ENCODE peak calls at places on chromosomes 5 and 9, in ten cellular contexts. J is stomach, X is A673, Y is sigmoid colon, G is SK-N-SH, K is left lung, V is lower lobe of right lung, C is neural progenitor cell, S is tibial nerve, T is Panc1. P is an unnamed sample. For H3K4me1, the result is how much of the 10 kb centered on the place peaks cover.

GRCh38 chr5:171520300-171521170 is 101.1 kb downstream of the FGF18 start:
- DNase-seq in J (no peak), X (no peak), Y (no peak), G (peak), K (no peak), V (no peak), C (peak), S (no peak), T (no peak), P (no peak)

GRCh38 chr5:73823508-73823925 is 197.5 kb downstream of the ARHGEF28 start:
- DNase-seq in J (no peak), X (no peak), Y (no peak), G (no peak), K (no peak), V (no peak), C (no peak), S (no peak), T (no peak), P (no peak)

GRCh38 chr9:137428841-137429545 is 5.8 kb downstream of the NOXA1 start:
- DNase-seq in J (peak), X (no peak), Y (no peak), G (no peak), K (no peak), V (peak), C (no peak), S (no peak), T (no peak), P (no peak)

GRCh38 chr5:172909931-172910502 is 49.2 kb upstream of the RPL26L1 start:
- DNase-seq in J (no peak), X (no peak), Y (peak), G (no peak), K (no peak), V (no peak), C (no peak), S (no peak), T (no peak), P (no peak)

GRCh38 chr5:32339198-32339597 is 26.5 kb upstream of the MTMR12 start:
- DNase-seq in J (no peak), X (peak), Y (no peak), G (no peak), K (no peak), V (no peak), C (peak), S (no peak), T (no peak), P (no peak)

GRCh38 chr9:134377976-134378375 is 51.7 kb downstream of the RXRA start:
- DNase-seq in J (peak), X (no peak), Y (peak), G (peak), K (peak), V (peak), C (no peak), S (no peak), T (no peak), P (no peak)

GRCh38 chr5:103139264-103139865 is 19.3 kb downstream of the PPIP5K2 start:
- DNase-seq in J (peak), X (peak), Y (peak), G (peak), K (peak), V (peak), C (peak), S (peak), T (peak), P (peak)

GRCh38 chr5:125049721-125050357 is 303.4 kb upstream of the ZNF608 start:
- DNase-seq in J (no peak), X (no peak), Y (no peak), G (no peak), K (no peak), V (no peak), C (no peak), S (no peak), T (no peak), P (no peak)

GRCh38 chr9:36023260-36024048 is 13.3 kb upstream of the RECK start:
- DNase-seq in J (peak), X (peak), Y (no peak), G (peak), K (peak), V (peak), C (peak), S (peak), T (peak), P (peak)

GRCh38 chr5:61675015-61675692 is 343.1 kb downstream of the ZSWIM6 start:
- DNase-seq in J (no peak), X (peak), Y (no peak), G (no peak), K (no peak), V (no peak), C (peak), S (no peak), T (no peak), P (no peak)

GRCh38 chr5:180140627-180141006 is 68.4 kb downstream of the RASGEF1C start:
- DNase-seq in J (peak), X (no peak), Y (no peak), G (peak), K (no peak), V (no peak), C (no peak), S (no peak), T (no peak), P (peak)

GRCh38 chr5:43772601-43773031 is 169.6 kb downstream of the NNT start:
- DNase-seq in J (no peak), X (peak), Y (no peak), G (no peak), K (no peak), V (no peak), C (no peak), S (no peak), T (no peak), P (no peak)

GRCh38 chr5:34534237-34535108 is 121.7 kb upstream of the RAI14 start:
- DNase-seq in J (no peak), X (no peak), Y (no peak), G (no peak), K (no peak), V (no peak), C (no peak), S (no peak), T (no peak), P (no peak)

GRCh38 chr5:127870914-127871313 is 167.7 kb downstream of the CCDC192 start:
- DNase-seq in J (peak), X (no peak), Y (peak), G (no peak), K (peak), V (peak), C (peak), S (peak), T (no peak), P (no peak)

GRCh38 chr5:71922584-71923106 is 184.6 kb upstream of the MAP1B start:
- DNase-seq in J (no peak), X (peak), Y (no peak), G (no peak), K (no peak), V (no peak), C (no peak), S (no peak), T (peak), P (no peak)

GRCh38 chr9:91180930-91181268 is 180.8 kb downstream of the AUH start:
- DNase-seq in J (no peak), X (no peak), Y (no peak), G (no peak), K (no peak), V (no peak), C (no peak), S (no peak), T (no peak), P (no peak)

GRCh38 chr5:110917161-110917875 is 154.2 kb upstream of the TSLP start:
- DNase-seq in J (no peak), X (no peak), Y (no peak), G (no peak), K (no peak), V (no peak), C (no peak), S (no peak), T (no peak), P (no peak)

GRCh38 chr9:131308906-131309305 is 19.4 kb downstream of the PLPP7 start:
- DNase-seq in J (no peak), X (no peak), Y (no peak), G (no peak), K (no peak), V (no peak), C (no peak), S (no peak), T (no peak), P (no peak)

GRCh38 chr5:6820851-6821479 is 107.7 kb downstream of the TENT4A start:
- DNase-seq in J (no peak), X (peak), Y (no peak), G (peak), K (no peak), V (no peak), C (peak), S (no peak), T (peak), P (peak)

GRCh38 chr5:61321650-61322049 is 10.4 kb upstream of the ZSWIM6 start:
- DNase-seq in J (no peak), X (no peak), Y (no peak), G (no peak), K (no peak), V (no peak), C (no peak), S (no peak), T (no peak), P (no peak)

GRCh38 chr5:61311056-61311455 is 21.0 kb upstream of the ZSWIM6 start:
- DNase-seq in J (no peak), X (no peak), Y (no peak), G (no peak), K (no peak), V (no peak), C (no peak), S (no peak), T (no peak), P (no peak)

GRCh38 chr9:97747201-97747965 is 50.2 kb upstream of the XPA start:
- DNase-seq in J (no peak), X (no peak), Y (no peak), G (no peak), K (no peak), V (no peak), C (peak), S (no peak), T (no peak), P (no peak)

GRCh38 chr9:97748525-97748924 is 51.4 kb upstream of the XPA start:
- DNase-seq in J (no peak), X (no peak), Y (no peak), G (no peak), K (no peak), V (no peak), C (no peak), S (no peak), T (no peak), P (no peak)

GRCh38 chr9:97752274-97752673 is 55.1 kb upstream of the XPA start:
- DNase-seq in J (no peak), X (no peak), Y (no peak), G (no peak), K (no peak), V (no peak), C (no peak), S (no peak), T (no peak), P (no peak)

GRCh38 chr9:97751510-97751909 is 54.4 kb upstream of the XPA start:
- DNase-seq in J (no peak), X (no peak), Y (no peak), G (no peak), K (no peak), V (no peak), C (no peak), S (no peak), T (no peak), P (no peak)

GRCh38 chr9:97749928-97750327 is 52.8 kb upstream of the XPA start:
- DNase-seq in J (no peak), X (no peak), Y (no peak), G (no peak), K (no peak), V (no peak), C (no peak), S (no peak), T (no peak), P (no peak)
- TF ChIP-seq CTCF in J (no peak), X (no peak), Y (no peak), G (no peak), K (no peak), V (no peak), C (no peak), S (no peak), T (no peak), P (no peak)

DNA sequence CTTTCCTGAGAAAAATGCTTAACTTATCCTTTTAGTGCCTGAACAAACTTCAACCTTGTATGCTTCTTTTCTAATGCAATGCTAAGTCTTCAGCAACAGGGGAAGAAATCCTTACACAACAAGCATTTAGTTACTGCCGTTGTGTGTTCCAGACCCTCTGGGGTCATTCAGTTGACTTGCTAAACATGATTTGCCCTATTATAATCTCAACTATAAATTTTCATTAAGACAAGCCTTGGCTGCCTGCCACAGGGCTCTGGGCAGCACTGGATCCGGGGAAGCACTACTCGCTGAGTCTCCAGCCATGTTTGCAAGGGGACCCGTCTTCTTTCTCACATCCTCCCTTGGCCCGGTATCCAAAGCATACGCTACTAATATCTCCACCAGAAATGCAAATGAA is 58.1 kb downstream of the PTCH1 start:
- DNase-seq in J (no peak), X (peak), Y (no peak), G (peak), K (no peak), V (no peak), C (no peak), S (no peak), T (no peak), P (no peak)
- H3K4me1 ChIP-seq in J (half or more), X (under half), Y (half or more), G (under half), K (under half), V (under half), C (under half), S (under half), T (under half), P (under half)

GRCh38 chr9:122164286-122164685 is 4.6 kb downstream of the MORN5 start:
- DNase-seq in J (no peak), X (no peak), Y (peak), G (no peak), K (no peak), V (no peak), C (no peak), S (no peak), T (no peak), P (no peak)

GRCh38 chr9:122162415-122162814 is 2.7 kb downstream of the MORN5 start:
- DNase-seq in J (no peak), X (no peak), Y (no peak), G (no peak), K (no peak), V (no peak), C (no peak), S (no peak), T (no peak), P (no peak)

GRCh38 chr9:122159925-122160246 is 178 bp downstream of the MORN5 start:
- DNase-seq in J (no peak), X (no peak), Y (no peak), G (no peak), K (no peak), V (no peak), C (no peak), S (no peak), T (no peak), P (no peak)

GRCh38 chr9:122158202-122158601 is 1.4 kb downstream of the NDUFA8 start:
- DNase-seq in J (no peak), X (peak), Y (no peak), G (peak), K (no peak), V (no peak), C (peak), S (no peak), T (peak), P (peak)

GRCh38 chr9:122159026-122159924 is at the start of the genes MORN5 and NDUFA8:
- DNase-seq in J (peak), X (peak), Y (peak), G (peak), K (peak), V (peak), C (peak), S (peak), T (peak), P (peak)
- TF ChIP-seq CTCF in J (peak), X (no peak), Y (peak), G (no peak), K (no peak), V (no peak), C (no peak), S (peak), T (no peak), P (no peak)

GRCh38 chr5:143204474-143205246 is 198.8 kb downstream of the NR3C1 start:
- DNase-seq in J (no peak), X (no peak), Y (no peak), G (no peak), K (no peak), V (no peak), C (no peak), S (no peak), T (no peak), P (no peak)
- H3K4me1 ChIP-seq in J (under half), X (under half), Y (under half), G (under half), K (under half), V (under half), C (under half), S (under half), T (under half), P (under half)

GRCh38 chr9:38350529-38350928 is 42.0 kb upstream of the ALDH1B1 start:
- DNase-seq in J (no peak), X (no peak), Y (no peak), G (no peak), K (no peak), V (no peak), C (no peak), S (no peak), T (no peak), P (no peak)
- TF ChIP-seq CTCF in J (no peak), X (no peak), Y (no peak), G (no peak), K (no peak), V (no peak), C (no peak), S (no peak), T (no peak), P (no peak)

GRCh38 chr5:149408252-149409099 is 29.4 kb upstream of the IL17B start:
- DNase-seq in J (no peak), X (no peak), Y (peak), G (no peak), K (no peak), V (no peak), C (no peak), S (no peak), T (no peak), P (no peak)
- H3K4me1 ChIP-seq in J (under half), X (under half), Y (under half), G (under half), K (under half), V (under half), C (under half), S (under half), T (under half), P (under half)

GRCh38 chr9:88280816-88281382 is 107.3 kb upstream of the SPIN1 start:
- DNase-seq in J (no peak), X (no peak), Y (no peak), G (peak), K (no peak), V (no peak), C (peak), S (no peak), T (no peak), P (no peak)
- TF ChIP-seq CTCF in J (no peak), X (no peak), Y (no peak), G (no peak), K (no peak), V (no peak), C (peak), S (no peak), T (no peak), P (no peak)

DNA sequence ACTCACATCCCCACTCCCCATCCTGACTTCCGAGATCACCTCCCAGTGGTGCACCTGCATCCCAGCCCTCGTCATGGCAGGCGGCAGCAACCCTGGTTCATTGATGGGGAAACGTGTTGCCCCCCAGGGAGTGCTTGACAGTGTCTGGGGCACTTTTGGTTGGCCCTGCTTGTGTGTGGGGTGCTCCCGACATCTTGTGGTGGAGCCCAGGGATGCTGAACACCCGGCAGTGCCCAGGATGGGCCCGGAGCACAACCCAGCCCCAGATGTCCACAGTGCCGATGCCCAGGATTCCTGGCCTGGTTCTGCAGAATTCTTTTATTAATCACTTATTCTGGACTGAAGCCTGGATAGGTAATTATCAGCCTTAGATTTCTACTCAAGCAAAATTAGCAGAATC is 3.7 kb downstream of the MRPL36 start:
- DNase-seq in J (no peak), X (no peak), Y (no peak), G (no peak), K (peak), V (no peak), C (no peak), S (no peak), T (no peak), P (no peak)
- H3K4me1 ChIP-seq in J (under half), X (under half), Y (under half), G (under half), K (under half), V (under half), C (under half), S (under half), T (under half), P (half or more)

DNA sequence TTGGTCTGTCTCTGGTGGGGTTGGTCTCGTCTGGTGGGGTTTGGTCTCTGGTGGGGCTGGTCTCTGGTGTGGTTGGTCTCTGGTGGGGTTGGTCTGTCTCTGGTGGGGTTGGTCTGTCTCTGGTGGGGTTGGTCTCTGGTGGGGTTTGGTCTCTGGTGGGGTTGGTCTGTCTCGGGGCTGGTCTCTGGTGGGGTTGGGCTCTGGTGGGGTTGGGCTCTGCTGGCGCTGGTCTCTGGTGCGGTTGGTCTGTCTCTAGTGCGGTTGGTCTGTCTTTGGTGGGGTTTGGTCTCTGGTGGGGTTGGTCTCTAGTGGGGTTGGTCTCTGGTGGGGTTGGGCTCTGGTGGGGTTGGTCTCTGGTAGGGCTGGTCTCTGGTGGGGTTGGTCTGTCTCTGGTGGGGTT is 16.3 kb upstream of the CD74 start:
- DNase-seq in J (no peak), X (no peak), Y (no peak), G (no peak), K (no peak), V (no peak), C (no peak), S (no peak), T (no peak), P (no peak)
- TF ChIP-seq CTCF in J (no peak), X (no peak), Y (no peak), G (no peak), K (no peak), V (no peak), C (no peak), S (no peak), T (no peak), P (no peak)

P was measured in CD8-positive, alpha-beta T cell.